ENCODE peak calls at places on chromosomes 13 and 19, in five cellular contexts. P is NCI-H1105; N is stimulated activated naive CD4-positive, alpha-beta T cell; F is stimulated activated CD8-positive, alpha-beta memory T cell treated with anti-CD3 and anti-CD28 coated beads, Interleukin-2, amount 100 ng/mL, for 48 hours; G is CD4-positive, alpha-beta memory T cell. D is an unnamed sample.

GRCh38 chr19:16263115-16263839 is 61.3 kb upstream of the KLF2 start:
- DNase-seq in G (no peak), F (no peak), N (no peak), P (no peak), D (no peak)

GRCh38 chr13:23750383-23751121 is 138.6 kb downstream of the MIPEP start:
- DNase-seq in N (no peak), P (no peak), F (no peak), G (no peak), D (no peak)

GRCh38 chr13:26971990-26972888 is 199.4 kb downstream of the USP12 start:
- DNase-seq in N (peak), F (peak), G (peak), P (peak), D (peak)

GRCh38 chr13:21338156-21338555 is 120.9 kb downstream of the ZDHHC20 start:
- DNase-seq in G (no peak), F (no peak), N (no peak), P (no peak), D (no peak)

GRCh38 chr13:23673354-23673753 is 103.1 kb downstream of the TNFRSF19 start:
- DNase-seq in P (no peak), F (no peak), N (no peak), G (no peak), D (peak)

GRCh38 chr13:53201454-53202225 is 173.0 kb downstream of the OLFM4 start:
- DNase-seq in F (no peak), G (no peak), N (no peak), P (no peak), D (no peak)

GRCh38 chr19:49801966-49802661 is 11.0 kb downstream of the FUZ start:
- DNase-seq in G (no peak), N (no peak), F (no peak), P (peak), D (no peak)

GRCh38 chr13:77832339-77833100 is 86.1 kb downstream of the EDNRB start:
- DNase-seq in P (no peak), F (no peak), G (no peak), N (no peak), D (no peak)

GRCh38 chr13:70723732-70724131 is 615.5 kb upstream of the KLHL1 start:
- DNase-seq in N (no peak), P (peak), F (no peak), G (no peak), D (no peak)

GRCh38 chr13:95497307-95497943 is 55.1 kb upstream of the CLDN10 start:
- DNase-seq in N (no peak), G (no peak), P (no peak), F (no peak), D (no peak)

GRCh38 chr19:46297700-46298476 is 1.0 kb downstream of the HIF3A start:
- DNase-seq in N (no peak), F (no peak), G (no peak), P (no peak), D (no peak)

GRCh38 chr19:49065905-49066512 is 1.4 kb upstream of the NTF4 start:
- DNase-seq in N (no peak), G (no peak), P (no peak), F (no peak), D (no peak)

GRCh38 chr13:112131740-112132113 is 64.8 kb downstream of the SOX1 start:
- DNase-seq in N (no peak), G (no peak), P (no peak), F (no peak), D (no peak)

GRCh38 chr19:32977269-32977668 is 5.2 kb downstream of the FAAP24 start:
- DNase-seq in F (no peak), G (no peak), P (no peak), N (no peak), D (no peak)

GRCh38 chr13:73544175-73544574 is 485.4 kb downstream of the KLF5 start:
- DNase-seq in N (no peak), P (no peak), G (no peak), F (no peak), D (no peak)

GRCh38 chr13:111962431-111962891 is 104.5 kb upstream of the SOX1 start:
- DNase-seq in N (no peak), G (no peak), P (no peak), F (no peak), D (no peak)

GRCh38 chr19:40549007-40549708 is 27.5 kb upstream of the SHKBP1 start:
- DNase-seq in F (peak), N (peak), G (peak), P (peak), D (peak)

GRCh38 chr19:39415111-39416046 is 2.9 kb downstream of the PLEKHG2 start:
- DNase-seq in P (no peak), F (no peak), G (no peak), N (no peak), D (no peak)

GRCh38 chr19:41588497-41589209 is 12.7 kb downstream of the CEACAM21 start:
- DNase-seq in G (no peak), F (no peak), P (no peak), N (no peak), D (peak)

GRCh38 chr19:18013621-18014111 is 5.7 kb downstream of the ARRDC2 start:
- DNase-seq in G (no peak), P (no peak), N (no peak), F (no peak), D (no peak)

GRCh38 chr19:43562698-43563241 is 12.6 kb downstream of the XRCC1 start:
- DNase-seq in N (peak), G (peak), F (peak), P (no peak), D (peak)

GRCh38 chr19:17687141-17687856 is 855 bp downstream of the UNC13A start:
- DNase-seq in G (no peak), N (no peak), P (no peak), F (no peak), D (no peak)

GRCh38 chr19:3064011-3064330 is 1.7 kb upstream of the TLE5 start:
- DNase-seq in N (no peak), P (no peak), F (no peak), G (no peak), D (no peak)

GRCh38 chr13:36086117-36086516 is 45.1 kb downstream of the DCLK1 start:
- DNase-seq in F (no peak), N (no peak), P (no peak), G (no peak), D (no peak)

GRCh38 chr13:39821977-39822376 is 166.5 kb downstream of the COG6 start:
- DNase-seq in F (no peak), P (no peak), G (no peak), N (no peak), D (no peak)

GRCh38 chr13:104837756-104838155 is 1697.7 kb downstream of the EFNB2 start:
- DNase-seq in F (no peak), N (no peak), P (no peak), G (no peak), D (no peak)

GRCh38 chr13:99442273-99442895 is 58.9 kb upstream of the TM9SF2 start:
- DNase-seq in G (peak), F (no peak), N (peak), P (no peak), D (peak)

GRCh38 chr13:52738719-52739467 is 727 bp downstream of the CNMD start:
- DNase-seq in N (no peak), G (no peak), F (peak), P (no peak), D (no peak)

GRCh38 chr19:3185482-3186376 is at the start of gene NCLN:
- DNase-seq in N (peak), G (peak), F (peak), P (peak), D (peak)

GRCh38 chr13:29508130-29508873 is 87.2 kb downstream of the SLC7A1 start:
- DNase-seq in F (peak), G (peak), N (peak), P (peak), D (peak)

GRCh38 chr19:18090545-18091216 is 3.9 kb upstream of the IL12RB1 start:
- DNase-seq in F (no peak), P (no peak), N (no peak), G (no peak), D (no peak)

GRCh38 chr19:56105090-56105701 is 15.9 kb downstream of the ZNF787 start:
- DNase-seq in F (no peak), P (peak), N (peak), G (peak), D (peak)

GRCh38 chr13:75600371-75600770 is 35.8 kb upstream of the LMO7 start:
- DNase-seq in P (no peak), N (no peak), F (no peak), G (no peak), D (no peak)

GRCh38 chr13:95192998-95193397 is 108.3 kb downstream of the ABCC4 start:
- DNase-seq in P (no peak), N (no peak), G (no peak), F (no peak), D (no peak)

GRCh38 chr13:94784066-94784465 is 71.7 kb upstream of the SOX21 start:
- DNase-seq in F (no peak), G (no peak), N (no peak), P (no peak), D (no peak)